ENCODE peak calls at places on chromosomes 7 and 10, in four cellular contexts. P, E, X and T are unnamed samples.
A peak's percentile ranks its signal among the peaks of the same experiment; 100 is the strongest.

GRCh38 chr7:87328281-87328680 is 17.2 kb upstream of the CROT start:
- DNase-seq in P (peak; percentile 58), E (peak; percentile 54), X (no peak), T (no peak)

GRCh38 chr10:86652361-86653202 is 1.8 kb upstream of the OPN4 start:
- DNase-seq in E (peak; percentile 30), X (no peak), P (no peak), T (no peak)

GRCh38 chr10:64586930-64587503 is 1065.8 kb downstream of the REEP3 start:
- DNase-seq in E (no peak), X (no peak), P (no peak), T (no peak)

GRCh38 chr7:116552616-116553015 is 27.8 kb downstream of the CAV1 start:
- DNase-seq in X (no peak), P (no peak), E (no peak), T (no peak)

GRCh38 chr7:130493275-130493868 is 1.5 kb downstream of the MEST start:
- DNase-seq in P (peak; percentile 26), X (no peak), E (peak; percentile 20), T (no peak)

GRCh38 chr7:70700055-70700934 is 431.6 kb upstream of the GALNT17 start:
- DNase-seq in E (no peak), X (no peak), P (peak; percentile 72), T (no peak)

GRCh38 chr7:64893401-64893800 is 9.7 kb upstream of the ZNF273 start:
- DNase-seq in E (no peak), P (peak; percentile 50), X (no peak), T (no peak)

GRCh38 chr7:47402941-47403340 is 179.0 kb downstream of the TNS3 start:
- DNase-seq in P (peak; percentile 33), E (no peak), X (no peak), T (no peak)

GRCh38 chr10:87619705-87620104 is 40.0 kb upstream of the PAPSS2 start:
- DNase-seq in P (no peak), E (no peak), X (no peak), T (no peak)

GRCh38 chr10:51014680-51015425 is 59.4 kb upstream of the PRKG1 start:
- DNase-seq in P (no peak), X (no peak), E (peak; percentile 62), T (no peak)

GRCh38 chr10:11532329-11532728 is 79.1 kb downstream of the USP6NL start:
- DNase-seq in P (no peak), X (no peak), E (peak; percentile 62), T (no peak)

GRCh38 chr7:30694218-30694745 is 12.0 kb upstream of the CRHR2 start:
- DNase-seq in P (no peak), X (no peak), E (no peak), T (no peak)

GRCh38 chr10:33039167-33039566 is 81.1 kb upstream of the ITGB1 start:
- DNase-seq in P (peak; percentile 54), X (no peak), E (no peak), T (no peak)

GRCh38 chr7:100584677-100585510 is 1.0 kb downstream of the LRCH4 start:
- DNase-seq in X (no peak), E (peak; percentile 89), P (peak; percentile 80), T (peak; percentile 39)

GRCh38 chr10:29849434-29849833 is 210.0 kb downstream of the JCAD start:
- DNase-seq in P (no peak), X (no peak), E (peak; percentile 93), T (no peak)

GRCh38 chr10:24713086-24713485 is 10.6 kb downstream of the ARHGAP21 start:
- DNase-seq in P (no peak), X (no peak), E (no peak), T (no peak)

GRCh38 chr10:49614242-49615198 is 683 bp downstream of the CHAT start:
- DNase-seq in X (no peak), E (no peak), P (peak; percentile 33), T (no peak)

GRCh38 chr7:132578050-132578370 is 1.7 kb upstream of the PLXNA4 start:
- DNase-seq in P (no peak), E (no peak), X (no peak), T (no peak)

GRCh38 chr10:90635111-90635798 is 222.6 kb downstream of the HTR7 start:
- DNase-seq in X (no peak), P (peak; percentile 21), E (peak; percentile 23), T (no peak)

GRCh38 chr10:62829622-62830021 is 13.5 kb upstream of the EGR2 start:
- DNase-seq in E (no peak), X (no peak), P (no peak), T (no peak)

GRCh38 chr10:30441974-30442606 is 8.1 kb downstream of the MAP3K8 start:
- DNase-seq in E (peak; percentile 44), P (no peak), X (no peak), T (no peak)

GRCh38 chr7:108045669-108046068 is 42.7 kb upstream of the LAMB1 start:
- DNase-seq in X (no peak), E (peak; percentile 91), P (no peak), T (no peak)

GRCh38 chr7:2451171-2452073 is 24.8 kb downstream of the GRIFIN start:
- DNase-seq in E (peak; percentile 69), X (peak; percentile 95), P (peak; percentile 90), T (peak; percentile 77)

GRCh38 chr10:61477469-61477868 is 24.3 kb upstream of the TMEM26 start:
- DNase-seq in X (no peak), E (no peak), P (no peak), T (no peak)

GRCh38 chr10:99276848-99277486 is 41.3 kb upstream of the HPSE2 start:
- DNase-seq in P (peak; percentile 57), X (no peak), E (peak; percentile 7), T (no peak)

GRCh38 chr7:41912426-41912825 is 209.5 kb upstream of the INHBA start:
- DNase-seq in P (no peak), X (no peak), E (peak; percentile 22), T (no peak)

GRCh38 chr10:60981012-60981411 is 37.0 kb upstream of the RHOBTB1 start:
- DNase-seq in E (no peak), X (no peak), P (no peak), T (no peak)

GRCh38 chr10:92267343-92267742 is 23.5 kb downstream of the CPEB3 start:
- DNase-seq in E (no peak), P (no peak), X (no peak), T (no peak)

GRCh38 chr7:115217373-115217772 is 295.5 kb downstream of the MDFIC start:
- DNase-seq in P (no peak), X (no peak), E (peak; percentile 32), T (no peak)

GRCh38 chr10:14302035-14302434 is 28.7 kb downstream of the FRMD4A start:
- DNase-seq in X (no peak), E (peak; percentile 33), P (peak; percentile 68), T (no peak)
- TF ChIP-seq CTCF in X (peak; percentile 13), E (peak; percentile 62), P (peak; percentile 64), T (peak; percentile 42)

GRCh38 chr7:53002389-53002788 is 33.0 kb upstream of the POM121L12 start:
- DNase-seq in P (no peak), X (no peak), E (no peak), T (no peak)

GRCh38 chr7:53003653-53004445 is 31.6 kb upstream of the POM121L12 start:
- DNase-seq in X (no peak), P (no peak), E (no peak), T (no peak)
- TF ChIP-seq CTCF in X (no peak), P (no peak), E (no peak), T (no peak)

DNA sequence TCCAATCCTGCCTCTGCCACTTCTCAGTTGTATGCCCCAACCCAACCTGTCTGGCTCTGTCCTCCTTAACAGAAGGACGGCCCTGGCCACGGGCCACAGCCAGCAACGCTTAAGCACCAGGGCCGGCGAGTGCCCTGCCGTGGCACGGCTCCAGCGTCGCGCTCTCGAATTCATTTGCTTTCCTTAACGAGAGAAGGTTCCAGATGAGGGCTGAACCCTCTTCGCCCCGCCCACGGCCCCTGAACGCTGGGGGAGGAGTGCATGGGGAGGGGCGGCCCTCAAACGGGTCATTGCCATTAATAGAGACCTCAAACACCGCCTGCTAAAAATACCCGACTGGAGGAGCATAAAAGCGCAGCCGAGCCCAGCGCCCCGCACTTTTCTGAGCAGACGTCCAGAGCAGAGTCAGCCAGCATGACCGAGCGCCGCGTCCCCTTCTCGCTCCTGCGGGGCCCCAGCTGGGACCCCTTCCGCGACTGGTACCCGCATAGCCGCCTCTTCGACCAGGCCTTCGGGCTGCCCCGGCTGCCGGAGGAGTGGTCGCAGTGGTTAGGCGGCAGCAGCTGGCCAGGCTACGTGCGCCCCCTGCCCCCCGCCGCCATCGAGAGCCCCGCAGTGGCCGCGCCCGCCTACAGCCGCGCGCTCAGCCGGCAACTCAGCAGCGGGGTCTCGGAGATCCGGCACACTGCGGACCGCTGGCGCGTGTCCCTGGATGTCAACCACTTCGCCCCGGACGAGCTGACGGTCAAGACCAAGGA is at the start of gene HSPB1:
- DNase-seq in P (peak; percentile 90), X (peak; percentile 84), E (peak; percentile 91), T (no peak)
- TF ChIP-seq CTCF in P (no peak), X (no peak), E (no peak), T (peak; percentile 6)

GRCh38 chr7:93331706-93332105 is 99.5 kb downstream of the VPS50 start:
- DNase-seq in E (no peak), P (peak; percentile 18), X (no peak), T (no peak)
- TF ChIP-seq CTCF in E (no peak), P (no peak), X (no peak), T (no peak)

DNA sequence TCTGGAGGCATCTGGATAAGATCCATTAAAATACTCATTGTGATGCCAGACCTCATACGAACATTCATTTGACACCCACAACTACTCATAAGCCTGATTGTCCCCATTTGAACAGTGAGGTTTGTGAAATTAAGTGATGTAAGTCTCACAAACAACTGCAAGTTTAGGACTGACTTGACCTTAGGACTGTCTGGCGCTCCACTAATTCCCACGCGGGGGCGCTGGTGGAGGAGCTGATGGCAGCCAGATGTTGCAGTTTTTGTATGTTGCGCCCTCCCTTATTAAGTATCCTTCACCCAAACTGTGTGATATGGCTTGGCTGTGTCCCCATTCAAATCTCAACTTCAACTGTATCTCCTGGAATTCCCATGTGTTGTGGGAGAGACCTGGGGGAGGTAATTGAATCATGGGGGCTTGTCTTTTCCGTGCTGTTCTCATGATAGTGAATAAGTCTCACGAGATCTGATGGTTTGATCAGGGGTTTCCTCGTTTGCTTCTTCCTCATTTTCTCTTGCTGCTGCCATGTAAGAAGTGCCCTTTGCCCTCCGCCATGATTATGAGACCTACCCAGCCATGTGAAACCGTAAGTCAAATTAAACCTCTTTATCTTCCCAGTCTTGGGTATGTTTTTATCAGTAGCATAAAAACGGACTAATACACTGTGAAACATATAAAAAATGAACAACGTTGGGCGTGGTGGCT is 20.3 kb upstream of the TIAL1 start:
- DNase-seq in P (peak; percentile 51), X (no peak), E (peak; percentile 20), T (no peak)
- TF ChIP-seq CTCF in P (peak; percentile 64), X (no peak), E (peak; percentile 27), T (no peak)

GRCh38 chr7:143373255-143373794 is 7.8 kb upstream of the ZYX start:
- DNase-seq in X (no peak), P (no peak), E (no peak), T (no peak)
- TF ChIP-seq CTCF in X (no peak), P (peak; percentile 45), E (no peak), T (no peak)